ENCODE peak calls at places on chromosomes 12 and 14, in nine cellular contexts. I, E, H, U, L, K, Z, P and Y are unnamed samples.

GRCh38 chr14:100288382-100289185 is 17.7 kb downstream of the SLC25A29 start:
- DNase-seq in I (no peak), E (no peak), H (no peak), U (no peak), L (no peak), K (peak), Z (no peak), P (no peak), Y (no peak)

GRCh38 chr12:4797096-4797495 is 76.9 kb downstream of the GALNT8 start:
- DNase-seq in I (no peak), E (no peak), H (no peak), U (no peak), L (no peak), K (no peak), Z (no peak), P (no peak), Y (no peak)

GRCh38 chr14:65057704-65058103 is 44.6 kb downstream of the MAX start:
- DNase-seq in I (no peak), E (no peak), H (no peak), U (no peak), L (no peak), K (no peak), Z (no peak), P (no peak), Y (no peak)

GRCh38 chr12:108568653-108569154 is 6.3 kb downstream of the ISCU start:
- DNase-seq in I (no peak), E (no peak), H (no peak), U (no peak), L (no peak), K (no peak), Z (no peak), P (no peak), Y (no peak)

GRCh38 chr12:66196806-66197205 is 7.8 kb downstream of the IRAK3 start:
- DNase-seq in I (no peak), E (no peak), H (no peak), U (no peak), L (no peak), K (no peak), Z (no peak), P (no peak), Y (no peak)

GRCh38 chr12:3551386-3551785 is 60.4 kb downstream of the PRMT8 start:
- DNase-seq in I (no peak), E (peak), H (no peak), U (no peak), L (peak), K (peak), Z (no peak), P (peak), Y (no peak)

GRCh38 chr12:75642226-75642625 is 130.8 kb upstream of the KRR1 start:
- DNase-seq in I (peak), E (no peak), H (no peak), U (peak), L (no peak), K (no peak), Z (no peak), P (no peak), Y (no peak)

GRCh38 chr12:10408842-10409241 is 715 bp downstream of the KLRC4 start:
- DNase-seq in I (no peak), E (no peak), H (no peak), U (no peak), L (no peak), K (no peak), Z (no peak), P (no peak), Y (no peak)

GRCh38 chr14:75609606-75610476 is 31.4 kb downstream of the FLVCR2 start:
- DNase-seq in I (no peak), E (no peak), H (no peak), U (no peak), L (peak), K (no peak), Z (peak), P (peak), Y (no peak)

GRCh38 chr14:104116544-104117340 is 21.6 kb upstream of the KIF26A start:
- DNase-seq in I (no peak), E (peak), H (peak), U (no peak), L (peak), K (no peak), Z (no peak), P (no peak), Y (peak)

GRCh38 chr12:53972152-53972702 is 699 bp upstream of the HOXC11 start:
- DNase-seq in I (peak), E (no peak), H (no peak), U (no peak), L (no peak), K (no peak), Z (no peak), P (no peak), Y (no peak)

GRCh38 chr14:68628605-68629310 is 164.1 kb downstream of the ZFP36L1 start:
- DNase-seq in I (peak), E (no peak), H (no peak), U (no peak), L (no peak), K (no peak), Z (no peak), P (no peak), Y (peak)

GRCh38 chr14:105867961-105868599 is 341.7 kb downstream of the TMEM121 start:
- DNase-seq in I (no peak), E (no peak), H (no peak), U (no peak), L (peak), K (no peak), Z (no peak), P (no peak), Y (no peak)

GRCh38 chr14:78355109-78355508 is 184.9 kb downstream of the NRXN3 start:
- DNase-seq in I (no peak), E (no peak), H (no peak), U (no peak), L (no peak), K (no peak), Z (no peak), P (no peak), Y (no peak)

GRCh38 chr14:91154851-91155625 is 41.2 kb downstream of the DGLUCY start:
- DNase-seq in I (peak), E (no peak), H (peak), U (peak), L (peak), K (no peak), Z (peak), P (no peak), Y (peak)

GRCh38 chr14:105917933-105918436 is 391.6 kb downstream of the TMEM121 start:
- DNase-seq in I (no peak), E (peak), H (no peak), U (no peak), L (no peak), K (no peak), Z (no peak), P (no peak), Y (no peak)

GRCh38 chr12:9340422-9341259 is 132.4 kb upstream of the PZP start:
- DNase-seq in I (peak), E (no peak), H (no peak), U (peak), L (no peak), K (no peak), Z (no peak), P (no peak), Y (no peak)

GRCh38 chr14:53999061-53999488 is 42.5 kb upstream of the BMP4 start:
- DNase-seq in I (peak), E (no peak), H (no peak), U (peak), L (no peak), K (no peak), Z (no peak), P (no peak), Y (peak)

GRCh38 chr14:53990978-53991377 is 34.4 kb upstream of the BMP4 start:
- DNase-seq in I (no peak), E (no peak), H (no peak), U (no peak), L (no peak), K (no peak), Z (no peak), P (no peak), Y (no peak)

GRCh38 chr14:54000341-54000811 is 43.8 kb upstream of the BMP4 start:
- DNase-seq in I (peak), E (no peak), H (no peak), U (peak), L (no peak), K (no peak), Z (no peak), P (no peak), Y (no peak)

GRCh38 chr14:53993920-53994607 is 37.4 kb upstream of the BMP4 start:
- DNase-seq in I (peak), E (no peak), H (no peak), U (no peak), L (no peak), K (no peak), Z (no peak), P (no peak), Y (no peak)

GRCh38 chr14:53996041-53996440 is 39.4 kb upstream of the BMP4 start:
- DNase-seq in I (no peak), E (no peak), H (no peak), U (no peak), L (no peak), K (no peak), Z (no peak), P (no peak), Y (no peak)
- TF ChIP-seq CTCF in I (no peak), E (no peak), H (no peak), U (no peak), L (no peak), K (no peak), Z (no peak), P (no peak), Y (no peak)

DNA sequence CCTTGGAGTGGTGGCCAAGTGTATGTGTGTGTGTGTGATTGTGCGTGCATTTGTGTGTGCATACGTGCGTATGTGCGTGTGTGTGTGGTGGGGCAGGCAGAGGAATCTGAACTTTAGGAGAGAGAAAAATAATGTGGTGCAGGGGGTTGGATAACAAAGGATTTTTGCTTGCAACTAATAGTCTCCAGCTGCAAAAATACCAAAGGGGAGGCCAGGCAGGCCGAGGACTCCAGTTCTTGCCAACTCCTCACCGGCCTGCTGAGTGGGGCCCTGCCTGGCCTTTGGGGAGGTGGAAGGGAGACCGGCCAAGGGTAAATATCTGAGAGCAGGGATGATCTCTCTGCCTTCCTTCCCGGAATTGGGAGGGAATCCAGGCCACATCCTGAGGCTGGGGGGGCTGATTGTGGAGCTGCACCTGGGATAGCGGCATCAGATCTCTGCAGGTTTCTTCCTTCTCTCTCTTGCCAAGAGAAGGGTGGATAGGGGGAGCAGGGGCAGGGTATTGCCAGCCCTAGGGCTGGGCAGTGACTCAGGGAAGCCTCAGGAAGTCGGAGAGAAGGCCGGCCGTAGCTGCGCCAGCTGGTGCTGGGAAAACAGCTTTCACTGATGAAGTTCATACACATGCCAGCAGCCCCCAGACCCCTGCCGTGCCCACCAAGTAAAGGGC is 4.5 kb upstream of the LRP1-AS start:
- DNase-seq in I (peak), E (peak), H (no peak), U (peak), L (peak), K (no peak), Z (peak), P (no peak), Y (no peak)
- H3K27ac ChIP-seq in I (peak), E (peak), H (no peak), U (peak), L (peak), K (peak), Z (peak), P (peak), Y (peak)

GRCh38 chr12:124565071-124565491 is 2.3 kb downstream of the NCOR2 start:
- DNase-seq in I (no peak), E (no peak), H (no peak), U (no peak), L (no peak), K (peak), Z (no peak), P (no peak), Y (no peak)
- TF ChIP-seq CTCF in I (peak), E (no peak), H (no peak), U (no peak), L (no peak), K (no peak), Z (no peak), P (no peak), Y (no peak)

DNA sequence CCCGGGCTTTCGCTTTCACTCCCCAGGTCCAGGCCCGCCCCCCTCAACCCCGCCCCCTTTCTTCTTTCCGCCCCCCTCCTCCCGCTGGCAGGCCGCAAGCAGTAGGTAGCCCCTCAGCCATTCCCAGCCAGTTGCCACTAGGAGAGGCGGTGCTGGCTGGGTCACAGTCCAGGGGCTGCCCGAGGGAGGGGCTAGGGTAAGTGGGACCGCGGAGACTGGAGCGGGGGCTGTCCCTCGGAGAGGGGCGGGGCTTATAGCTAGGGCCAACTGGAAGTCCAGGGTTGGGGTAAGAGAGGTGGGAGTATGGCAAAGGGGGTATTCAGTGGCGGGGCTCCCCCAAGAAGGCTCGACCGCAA is 190 bp upstream of the PSME2 start:
- DNase-seq in I (peak), E (peak), H (peak), U (peak), L (peak), K (peak), Z (peak), P (peak), Y (peak)
- H3K27ac ChIP-seq in I (peak), E (peak), H (peak), U (peak), L (peak), K (peak), Z (peak), P (peak), Y (peak)

GRCh38 chr12:65106948-65107347 is 14.2 kb downstream of the WIF1 start:
- DNase-seq in I (no peak), E (no peak), H (no peak), U (no peak), L (no peak), K (no peak), Z (no peak), P (no peak), Y (no peak)
- TF ChIP-seq CTCF in I (peak), E (peak), H (peak), U (peak), L (no peak), K (peak), Z (no peak), P (no peak), Y (peak)

GRCh38 chr12:112182499-112182898 is 57.1 kb downstream of the TRAFD1 start:
- DNase-seq in I (no peak), E (no peak), H (no peak), U (no peak), L (no peak), K (peak), Z (no peak), P (no peak), Y (no peak)
- H3K27ac ChIP-seq in I (no peak), E (no peak), H (no peak), U (no peak), L (no peak), K (peak), Z (peak), P (no peak), Y (no peak)

GRCh38 chr12:127025545-127025944 is 1241.4 kb upstream of the TMEM132C start:
- DNase-seq in I (no peak), E (no peak), H (no peak), U (no peak), L (no peak), K (no peak), Z (no peak), P (no peak), Y (no peak)
- TF ChIP-seq CTCF in I (peak), E (no peak), H (peak), U (peak), L (no peak), K (no peak), Z (no peak), P (no peak), Y (no peak)

GRCh38 chr14:35971965-35972630 is 146.0 kb downstream of the BRMS1L start:
- DNase-seq in I (no peak), E (no peak), H (no peak), U (no peak), L (no peak), K (no peak), Z (no peak), P (no peak), Y (no peak)
- H3K27ac ChIP-seq in I (no peak), E (no peak), H (no peak), U (no peak), L (no peak), K (no peak), Z (no peak), P (no peak), Y (no peak)

DNA sequence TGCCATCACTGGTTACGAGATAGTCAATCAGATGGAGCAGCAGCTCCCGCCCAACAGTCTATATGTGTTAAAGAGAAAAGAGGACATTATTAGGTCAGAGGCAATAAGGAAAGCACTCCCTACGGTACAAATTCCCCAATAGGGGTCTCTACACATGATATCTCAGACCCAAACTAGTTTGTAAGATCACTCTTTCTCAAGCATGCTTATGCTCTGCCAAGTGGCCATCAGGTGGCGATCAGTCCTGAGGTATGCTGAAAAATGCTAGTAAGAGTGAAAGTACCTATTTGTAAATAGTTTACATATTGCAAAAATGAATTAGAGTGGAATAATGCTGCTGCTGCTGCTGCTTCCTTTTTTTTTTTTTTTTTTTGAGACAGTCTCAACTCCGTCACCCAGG is 61.1 kb downstream of the CPM start:
- DNase-seq in I (no peak), E (no peak), H (peak), U (no peak), L (no peak), K (no peak), Z (no peak), P (no peak), Y (no peak)
- TF ChIP-seq CTCF in I (peak), E (no peak), H (peak), U (peak), L (no peak), K (no peak), Z (no peak), P (no peak), Y (peak)

GRCh38 chr12:80320121-80320678 is 123.8 kb upstream of the PTPRQ start:
- DNase-seq in I (no peak), E (no peak), H (no peak), U (no peak), L (no peak), K (no peak), Z (no peak), P (no peak), Y (no peak)
- H3K27ac ChIP-seq in I (no peak), E (no peak), H (no peak), U (no peak), L (no peak), K (no peak), Z (no peak), P (no peak), Y (no peak)